ENCODE peak calls at places on chromosome X, in six cellular contexts. L is left ventricle myocardium inferior, O is AG04450, V is uterus, N is cardiac muscle cell, D is PC-3. F is an unnamed sample.

GRCh38 chrX:51825432-51825831 is 68.0 kb upstream of the MAGED1 start:
- DNase-seq in L (no peak), O (no peak), V (no peak), N (no peak), D (no peak), F (no peak)

GRCh38 chrX:52574416-52575275 is 57.8 kb upstream of the XAGE1B start:
- DNase-seq in L (no peak), O (peak), V (no peak), N (peak), D (peak), F (no peak)

GRCh38 chrX:151675121-151675746 is 20.0 kb upstream of the PRRG3 start:
- DNase-seq in L (no peak), O (no peak), V (no peak), N (no peak), D (no peak), F (no peak)

GRCh38 chrX:118824173-118824782 is 654 bp downstream of the ZCCHC12 start:
- DNase-seq in L (no peak), O (no peak), V (no peak), N (no peak), D (no peak), F (no peak)

GRCh38 chrX:137565921-137566745 is at the start of gene ZIC3:
- DNase-seq in L (peak), O (no peak), V (no peak), N (peak), D (peak), F (peak)

GRCh38 chrX:71619193-71619592 is 882 bp upstream of the CXCR3 start:
- DNase-seq in L (no peak), O (no peak), V (no peak), N (no peak), D (no peak), F (no peak)

GRCh38 chrX:10121787-10122186 is 35.0 kb upstream of the CLCN4 start:
- DNase-seq in L (no peak), O (no peak), V (no peak), N (no peak), D (no peak), F (no peak)

GRCh38 chrX:71372388-71372787 is 6.2 kb downstream of the TAF1 start:
- DNase-seq in L (no peak), O (no peak), V (no peak), N (no peak), D (no peak), F (no peak)

GRCh38 chrX:37800762-37801161 is 20.9 kb downstream of the CYBB start:
- DNase-seq in L (no peak), O (no peak), V (no peak), N (peak), D (no peak), F (no peak)

GRCh38 chrX:151359931-151360871 is 36.8 kb upstream of the VMA21 start:
- DNase-seq in L (no peak), O (no peak), V (no peak), N (peak), D (peak), F (peak)

GRCh38 chrX:78886550-78886949 is 58.6 kb upstream of the P2RY10 start:
- DNase-seq in L (no peak), O (no peak), V (no peak), N (peak), D (peak), F (no peak)

GRCh38 chrX:10041383-10041782 is 74.2 kb downstream of the CLDN34 start:
- DNase-seq in L (no peak), O (no peak), V (no peak), N (no peak), D (no peak), F (no peak)

GRCh38 chrX:102950908-102951866 is 14.1 kb downstream of the RAB40AL start:
- DNase-seq in L (peak), O (no peak), V (peak), N (peak), D (peak), F (no peak)

GRCh38 chrX:96704661-96705060 is 20.0 kb downstream of the DIAPH2 start:
- DNase-seq in L (no peak), O (no peak), V (no peak), N (no peak), D (peak), F (no peak)

GRCh38 chrX:336227-336626 is 17.6 kb upstream of the GTPBP6 start:
- DNase-seq in L (no peak), O (no peak), V (no peak), N (no peak), D (no peak), F (no peak)

GRCh38 chrX:149487292-149487691 is 17.8 kb downstream of the IDS start:
- DNase-seq in L (no peak), O (no peak), V (no peak), N (no peak), D (peak), F (no peak)

GRCh38 chrX:79065696-79066095 is 78.8 kb upstream of the GPR174 start:
- DNase-seq in L (no peak), O (no peak), V (no peak), N (no peak), D (no peak), F (no peak)

GRCh38 chrX:106862972-106863688 is 40.0 kb downstream of the RIPPLY1 start:
- DNase-seq in L (no peak), O (no peak), V (no peak), N (peak), D (peak), F (no peak)

DNA sequence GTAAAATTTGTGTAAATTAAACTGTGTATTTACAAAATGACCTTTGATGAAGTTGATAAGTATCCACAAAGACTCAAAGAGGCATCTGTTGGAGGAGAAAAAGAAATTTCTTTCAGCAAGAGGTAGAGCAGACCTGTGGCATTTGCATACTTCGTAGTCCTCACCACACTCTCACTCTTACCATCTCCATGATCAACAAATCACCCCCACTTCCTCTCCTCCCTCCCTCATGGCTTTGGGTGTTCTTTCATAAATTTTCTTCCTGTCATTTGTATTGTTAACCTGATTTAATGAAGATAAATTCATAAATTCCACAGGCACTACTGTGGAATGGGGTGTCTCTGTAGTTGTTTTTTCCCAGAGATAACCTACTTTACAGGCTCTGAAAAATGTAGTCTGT is 366.5 kb downstream of the ZNF674 start:
- DNase-seq in L (no peak), O (no peak), V (no peak), N (no peak), D (no peak), F (no peak)
- H3K27ac ChIP-seq in L (no peak), O (no peak), V (no peak), N (no peak), D (no peak), F (no peak)

GRCh38 chrX:8453619-8454018 is 11.0 kb upstream of the VCX3B start:
- DNase-seq in L (no peak), O (no peak), V (no peak), N (no peak), D (no peak), F (no peak)

DNA sequence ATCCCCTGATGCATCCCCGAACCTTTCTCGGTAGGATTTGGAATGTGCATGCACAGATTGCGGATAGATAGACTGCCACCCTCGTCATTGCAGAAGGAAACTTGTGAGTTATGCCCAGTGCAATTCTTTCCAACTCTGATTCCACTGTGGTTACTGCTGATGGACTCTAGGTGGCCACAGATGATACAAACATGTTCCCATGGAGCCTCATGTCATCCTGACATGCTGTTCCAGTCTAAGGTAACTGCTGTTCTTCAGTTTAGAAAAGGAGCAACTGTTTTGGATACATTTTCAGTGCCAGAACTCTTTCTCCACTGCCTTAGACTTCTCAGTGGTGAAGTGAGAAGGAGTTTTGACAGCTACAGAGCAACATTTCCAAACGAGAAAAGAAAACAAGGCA is 9.0 kb upstream of the VCX3B start:
- DNase-seq in L (no peak), O (no peak), V (no peak), N (peak), D (peak), F (no peak)
- TF ChIP-seq CTCF in L (no peak), O (no peak), V (no peak), N (peak), D (peak), F (no peak)

DNA sequence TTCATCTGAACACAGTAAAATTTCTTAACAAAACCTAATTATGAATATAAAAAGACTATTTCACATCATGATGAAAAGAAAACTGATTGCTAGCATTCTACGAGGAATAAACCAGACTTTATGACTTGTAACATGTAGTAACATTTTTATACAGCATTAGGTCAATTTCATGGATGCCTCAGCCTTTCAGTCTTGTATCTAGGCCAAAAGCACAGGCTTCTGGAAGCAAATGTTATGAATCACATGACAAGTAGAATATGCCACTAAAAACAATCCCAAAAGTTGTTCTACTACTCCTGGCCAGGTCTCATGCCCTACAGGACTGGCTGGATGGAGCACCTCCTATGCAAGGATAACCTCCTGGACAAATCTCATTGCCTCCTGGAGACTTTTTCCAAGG is 101.2 kb downstream of the ARHGAP6 start:
- DNase-seq in L (no peak), O (no peak), V (no peak), N (no peak), D (no peak), F (no peak)
- H3K4me3 ChIP-seq in L (no peak), O (no peak), V (no peak), N (no peak), D (no peak), F (no peak)

GRCh38 chrX:154019061-154019621 is 561 bp downstream of the IRAK1 start:
- DNase-seq in L (no peak), O (no peak), V (no peak), N (no peak), D (no peak), F (no peak)
- H3K27ac ChIP-seq in L (peak), O (no peak), V (peak), N (no peak), D (peak), F (peak)

GRCh38 chrX:30513284-30513683 is 64.3 kb downstream of the TASL start:
- DNase-seq in L (no peak), O (no peak), V (no peak), N (peak), D (peak), F (no peak)
- TF ChIP-seq CTCF in L (peak), O (peak), V (no peak), N (peak), D (peak), F (peak)

F was measured in lower lobe of right lung.